ENCODE peak calls at places on chromosomes 7 and 10, in five cellular contexts. G, H, S, L and E are unnamed samples.

GRCh38 chr7:136009488-136010079 is 32.4 kb upstream of the MTPN start:
- DNase-seq in G (peak; percentile 35), H (peak; percentile 40), S (peak; percentile 58), L (no peak), E (no peak)

GRCh38 chr7:23474829-23475578 is 4.7 kb upstream of the IGF2BP3 start:
- DNase-seq in G (no peak), H (no peak), S (no peak), L (no peak), E (no peak)

GRCh38 chr10:97134202-97134601 is 51.6 kb downstream of the SLIT1 start:
- DNase-seq in G (no peak), H (peak; percentile 13), S (no peak), L (no peak), E (no peak)

GRCh38 chr10:62231805-62232204 is 36.8 kb downstream of the RTKN2 start:
- DNase-seq in G (no peak), H (peak; percentile 19), S (no peak), L (no peak), E (no peak)

GRCh38 chr10:64090865-64091264 is 569.7 kb downstream of the REEP3 start:
- DNase-seq in G (no peak), H (peak; percentile 54), S (no peak), L (no peak), E (no peak)

GRCh38 chr7:40047661-40048060 is 86.8 kb downstream of the MPLKIP start:
- DNase-seq in G (no peak), H (no peak), S (no peak), L (no peak), E (no peak)

GRCh38 chr10:88991161-88991899 is 732 bp downstream of the FAS start:
- DNase-seq in G (peak; percentile 53), H (peak; percentile 39), S (peak; percentile 68), L (peak; percentile 59), E (no peak)

GRCh38 chr10:127162841-127163240 is 33.5 kb downstream of the INSYN2A start:
- DNase-seq in G (no peak), H (no peak), S (no peak), L (no peak), E (no peak)

GRCh38 chr7:102064361-102065025 is 222.2 kb upstream of the SH2B2 start:
- DNase-seq in G (no peak), H (peak; percentile 92), S (peak; percentile 26), L (no peak), E (no peak)

GRCh38 chr10:27188259-27188658 is 33.1 kb downstream of the MASTL start:
- DNase-seq in G (no peak), H (no peak), S (no peak), L (no peak), E (no peak)

GRCh38 chr7:24582171-24582570 is 8.9 kb downstream of the PALS2 start:
- DNase-seq in G (no peak), H (no peak), S (no peak), L (no peak), E (no peak)

GRCh38 chr10:70692043-70692603 is 19.8 kb downstream of the ADAMTS14 start:
- DNase-seq in G (no peak), H (no peak), S (no peak), L (no peak), E (no peak)

GRCh38 chr7:28900311-28900710 is 57.8 kb downstream of the TRIL start:
- DNase-seq in G (no peak), H (no peak), S (no peak), L (no peak), E (no peak)

GRCh38 chr7:117667456-117667855 is 187.6 kb downstream of the CFTR start:
- DNase-seq in G (no peak), H (no peak), S (peak; percentile 43), L (no peak), E (no peak)

GRCh38 chr10:70616761-70617160 is 14.2 kb upstream of the PRF1 start:
- DNase-seq in G (no peak), H (no peak), S (no peak), L (no peak), E (no peak)

GRCh38 chr10:7622969-7623368 is 43.8 kb downstream of the ITIH5 start:
- DNase-seq in G (peak; percentile 2), H (peak; percentile 81), S (no peak), L (peak; percentile 79), E (peak; percentile 59)

GRCh38 chr10:77602231-77602912 is 35.2 kb downstream of the KCNMA1 start:
- DNase-seq in G (no peak), H (no peak), S (peak; percentile 89), L (no peak), E (no peak)

GRCh38 chr7:133099887-133100286 is 18.0 kb upstream of the CHCHD3 start:
- DNase-seq in G (no peak), H (no peak), S (no peak), L (no peak), E (no peak)

GRCh38 chr10:30987463-30987862 is 44.2 kb downstream of the ZNF438 start:
- DNase-seq in G (no peak), H (no peak), S (no peak), L (no peak), E (no peak)

GRCh38 chr10:33211123-33211878 is 123.2 kb downstream of the NRP1 start:
- DNase-seq in G (no peak), H (peak; percentile 70), S (peak; percentile 92), L (no peak), E (no peak)

GRCh38 chr10:6162589-6163356 is 40.0 kb upstream of the PFKFB3 start:
- DNase-seq in G (no peak), H (peak; percentile 78), S (no peak), L (peak; percentile 53), E (no peak)

GRCh38 chr7:158740013-158740656 is 35.5 kb upstream of the NCAPG2 start:
- DNase-seq in G (no peak), H (no peak), S (peak; percentile 91), L (no peak), E (no peak)

GRCh38 chr7:151250181-151251095 is 1.9 kb upstream of the SMARCD3 start:
- DNase-seq in G (no peak), H (no peak), S (no peak), L (no peak), E (no peak)

GRCh38 chr10:70348228-70348850 is 34.1 kb downstream of the LRRC20 start:
- DNase-seq in G (no peak), H (peak; percentile 54), S (no peak), L (peak; percentile 47), E (no peak)

GRCh38 chr7:128884561-128885369 is 22.1 kb downstream of the ATP6V1F start:
- DNase-seq in G (no peak), H (no peak), S (no peak), L (no peak), E (no peak)

GRCh38 chr10:102300289-102300843 is 55.0 kb downstream of the GBF1 start:
- DNase-seq in G (no peak), H (no peak), S (peak; percentile 91), L (no peak), E (no peak)

GRCh38 chr10:132359305-132360040 is 27.5 kb downstream of the LRRC27 start:
- DNase-seq in G (no peak), H (no peak), S (no peak), L (no peak), E (no peak)

GRCh38 chr7:120554960-120555571 is 282.1 kb downstream of the KCND2 start:
- DNase-seq in G (peak; percentile 45), H (peak; percentile 71), S (peak; percentile 47), L (peak; percentile 39), E (no peak)

GRCh38 chr10:32413513-32413912 is 32.4 kb upstream of the CCDC7 start:
- DNase-seq in G (no peak), H (no peak), S (peak; percentile 96), L (no peak), E (no peak)

GRCh38 chr7:125363873-125364272 is 434.2 kb upstream of the POT1 start:
- DNase-seq in G (no peak), H (no peak), S (no peak), L (no peak), E (no peak)

GRCh38 chr7:157000047-157000726 is 10.3 kb downstream of the MNX1 start:
- DNase-seq in G (no peak), H (no peak), S (no peak), L (peak; percentile 56), E (peak; percentile 66)

GRCh38 chr10:70774810-70775678 is 10.1 kb downstream of the TBATA start:
- DNase-seq in G (no peak), H (no peak), S (no peak), L (no peak), E (peak; percentile 33)

GRCh38 chr7:19051767-19052375 is 65.6 kb downstream of the TWIST1 start:
- DNase-seq in G (no peak), H (peak; percentile 57), S (peak; percentile 38), L (no peak), E (peak; percentile 64)

GRCh38 chr7:3597243-3597642 is 296.2 kb downstream of the SDK1 start:
- DNase-seq in G (no peak), H (no peak), S (no peak), L (no peak), E (no peak)

GRCh38 chr7:55496906-55497305 is 75.4 kb downstream of the VOPP1 start:
- DNase-seq in G (no peak), H (no peak), S (no peak), L (no peak), E (no peak)

GRCh38 chr10:94292448-94293118 is 70.2 kb downstream of the NOC3L start:
- DNase-seq in G (no peak), H (no peak), S (peak; percentile 73), L (no peak), E (no peak)

GRCh38 chr10:43942096-43942885 is 293.6 kb upstream of the ZNF32 start:
- DNase-seq in G (no peak), H (no peak), S (no peak), L (peak; percentile 18), E (no peak)

GRCh38 chr7:155462163-155462735 is 4.3 kb downstream of the EN2 start:
- DNase-seq in G (no peak), H (no peak), S (no peak), L (no peak), E (peak; percentile 49)
- H3K23ac ChIP-seq in G (peak overlapping the region; percentile 83), H (no peak overlapping the region), S (no peak overlapping the region), L (no peak overlapping the region), E (no peak overlapping the region)

GRCh38 chr10:35874326-35875070 is 232.4 kb upstream of the FZD8 start:
- DNase-seq in G (no peak), H (peak; percentile 62), S (no peak), L (no peak), E (no peak)
- H2AK5ac ChIP-seq in G (no peak overlapping the region), H (no peak overlapping the region), S (peak overlapping the region; percentile 44), L (no peak overlapping the region), E (peak overlapping the region; percentile 66)

DNA sequence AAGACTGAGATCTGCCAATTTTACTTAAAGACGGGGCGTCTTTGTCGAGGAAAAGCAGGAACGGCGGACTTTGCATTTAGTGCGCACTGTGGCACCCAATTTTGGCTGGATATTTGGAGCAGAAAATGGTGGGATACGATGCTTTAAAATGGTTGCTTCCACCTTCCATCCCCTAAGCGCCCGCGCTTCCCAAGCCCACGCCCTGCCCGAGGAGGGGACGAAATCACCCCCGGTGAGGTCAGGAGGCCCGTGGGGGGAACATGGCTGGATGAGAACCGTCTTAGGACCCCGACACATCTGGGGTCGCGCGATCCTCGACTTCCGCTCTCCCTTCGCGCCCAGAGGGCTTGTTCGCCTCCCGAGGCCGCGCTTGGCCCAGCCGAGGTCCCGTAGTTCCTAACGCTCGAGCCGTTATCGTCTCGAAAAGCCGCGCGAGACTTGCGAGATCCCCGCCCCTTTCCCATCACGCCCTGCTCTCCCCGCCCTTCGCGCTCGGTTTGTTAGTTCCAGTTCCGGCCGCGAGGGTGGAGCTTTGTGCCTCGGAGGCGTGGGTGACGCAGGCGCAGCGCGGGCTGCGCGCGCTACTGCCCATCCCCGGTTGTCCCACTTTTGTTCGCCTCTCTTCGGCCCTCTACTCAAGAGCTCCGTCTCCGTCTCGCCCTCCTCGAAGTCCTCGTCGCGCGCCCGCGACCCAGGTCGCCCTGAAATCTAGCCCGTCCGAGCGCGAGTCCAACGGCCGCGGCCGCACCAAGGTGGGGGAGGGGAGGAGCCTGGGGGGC is at the start of gene SRRT:
- DNase-seq in G (peak; percentile 97), H (peak; percentile 99), S (peak; percentile 97), L (peak; percentile 97), E (peak; percentile 95)
- H2BK15ac ChIP-seq in G (peak within 1 kb of the TSS; percentile 15), H (no peak within 1 kb of the TSS), S (no peak within 1 kb of the TSS), L (no peak within 1 kb of the TSS), E (peak within 1 kb of the TSS; percentile 9)

GRCh38 chr7:5682889-5683670 is 98.4 kb downstream of the RNF216 start:
- DNase-seq in G (no peak), H (no peak), S (no peak), L (no peak), E (no peak)
- H3K23ac ChIP-seq in G (no peak overlapping the region), H (no peak overlapping the region), S (peak overlapping the region; percentile 70), L (no peak overlapping the region), E (no peak overlapping the region)